ENCODE peak calls at places on chromosomes 3 and 15, in ten cellular contexts. One of them, this sample, is unnamed.

GRCh38 chr3:9778102-9778501 is 8.4 kb upstream of the CAMK1 start:
- DNase-seq in A673: no peak
- DNase-seq in ascending aorta: no peak
- DNase-seq in EH: peak
- DNase-seq in NCI-H2029: no peak
- DNase-seq in colonic mucosa: no peak
- DNase-seq in glomerular endothelial cell: no peak
- DNase-seq in HT1080: peak
- DNase-seq in Peyer's patch: no peak
- DNase-seq in spleen: peak
- DNase-seq in this sample: no peak

GRCh38 chr3:43523454-43524053 is 98.3 kb downstream of the ANO10 start:
- DNase-seq in EH: no peak
- DNase-seq in colonic mucosa: no peak
- DNase-seq in HT1080: peak
- DNase-seq in glomerular endothelial cell: no peak
- DNase-seq in A673: no peak
- DNase-seq in spleen: no peak
- DNase-seq in ascending aorta: no peak
- DNase-seq in Peyer's patch: no peak
- DNase-seq in NCI-H2029: no peak
- DNase-seq in this sample: no peak

GRCh38 chr3:71388535-71389120 is 194.9 kb downstream of the FOXP1 start:
- DNase-seq in HT1080: no peak
- DNase-seq in A673: no peak
- DNase-seq in glomerular endothelial cell: no peak
- DNase-seq in ascending aorta: no peak
- DNase-seq in spleen: no peak
- DNase-seq in NCI-H2029: no peak
- DNase-seq in EH: no peak
- DNase-seq in Peyer's patch: no peak
- DNase-seq in colonic mucosa: no peak
- DNase-seq in this sample: no peak

GRCh38 chr3:115800489-115801080 is 177.3 kb downstream of the GAP43 start:
- DNase-seq in EH: peak
- DNase-seq in glomerular endothelial cell: no peak
- DNase-seq in Peyer's patch: no peak
- DNase-seq in HT1080: peak
- DNase-seq in A673: no peak
- DNase-seq in ascending aorta: no peak
- DNase-seq in colonic mucosa: no peak
- DNase-seq in NCI-H2029: no peak
- DNase-seq in spleen: no peak
- DNase-seq in this sample: no peak

GRCh38 chr15:67303490-67304363 is 49.1 kb downstream of the IQCH start:
- DNase-seq in HT1080: peak
- DNase-seq in EH: peak
- DNase-seq in Peyer's patch: no peak
- DNase-seq in colonic mucosa: peak
- DNase-seq in ascending aorta: no peak
- DNase-seq in A673: peak
- DNase-seq in NCI-H2029: no peak
- DNase-seq in spleen: no peak
- DNase-seq in glomerular endothelial cell: peak
- DNase-seq in this sample: no peak

GRCh38 chr3:186320862-186321568 is 41.0 kb downstream of the DGKG start:
- DNase-seq in A673: no peak
- DNase-seq in colonic mucosa: no peak
- DNase-seq in glomerular endothelial cell: no peak
- DNase-seq in NCI-H2029: no peak
- DNase-seq in HT1080: peak
- DNase-seq in EH: peak
- DNase-seq in Peyer's patch: no peak
- DNase-seq in spleen: no peak
- DNase-seq in ascending aorta: no peak
- DNase-seq in this sample: no peak

GRCh38 chr3:168040624-168041208 is 55.0 kb downstream of the GOLIM4 start:
- DNase-seq in Peyer's patch: no peak
- DNase-seq in ascending aorta: no peak
- DNase-seq in colonic mucosa: no peak
- DNase-seq in EH: peak
- DNase-seq in A673: peak
- DNase-seq in spleen: no peak
- DNase-seq in glomerular endothelial cell: peak
- DNase-seq in HT1080: peak
- DNase-seq in NCI-H2029: peak
- DNase-seq in this sample: no peak

GRCh38 chr15:58171476-58172061 is 33.4 kb downstream of the AQP9 start:
- DNase-seq in EH: no peak
- DNase-seq in A673: no peak
- DNase-seq in spleen: no peak
- DNase-seq in ascending aorta: no peak
- DNase-seq in colonic mucosa: no peak
- DNase-seq in HT1080: no peak
- DNase-seq in glomerular endothelial cell: no peak
- DNase-seq in Peyer's patch: no peak
- DNase-seq in NCI-H2029: no peak
- DNase-seq in this sample: no peak

GRCh38 chr15:63372018-63372705 is 9.5 kb downstream of the CA12 start:
- DNase-seq in A673: peak
- DNase-seq in HT1080: peak
- DNase-seq in ascending aorta: peak
- DNase-seq in NCI-H2029: no peak
- DNase-seq in colonic mucosa: no peak
- DNase-seq in EH: peak
- DNase-seq in glomerular endothelial cell: no peak
- DNase-seq in Peyer's patch: no peak
- DNase-seq in spleen: no peak
- DNase-seq in this sample: peak